ENCODE peak calls at places on chromosomes 3 and 15, in four cellular contexts. One of them, this sample, is unnamed.

GRCh38 chr3:8607285-8608040 is 37.1 kb downstream of the SSUH2 start:
- DNase-seq in GM12878: no peak
- DNase-seq in K562: peak
- DNase-seq in HepG2: peak
- DNase-seq in this sample: no peak

GRCh38 chr3:97823503-97824004 is 1.7 kb downstream of the CRYBG3 start:
- DNase-seq in K562: no peak
- DNase-seq in GM12878: no peak
- DNase-seq in HepG2: no peak
- DNase-seq in this sample: no peak

GRCh38 chr15:64503197-64503596 is 42.8 kb downstream of the ZNF609 start:
- DNase-seq in GM12878: no peak
- DNase-seq in HepG2: no peak
- DNase-seq in K562: no peak
- DNase-seq in this sample: no peak

GRCh38 chr3:137409584-137409983 is 354.5 kb upstream of the SOX14 start:
- DNase-seq in HepG2: no peak
- DNase-seq in GM12878: no peak
- DNase-seq in K562: no peak
- DNase-seq in this sample: no peak

GRCh38 chr15:25527118-25527517 is 88.3 kb upstream of the UBE3A start:
- DNase-seq in K562: no peak
- DNase-seq in HepG2: no peak
- DNase-seq in GM12878: no peak
- DNase-seq in this sample: no peak

GRCh38 chr3:127064391-127065137 is 81.6 kb downstream of the PLXNA1 start:
- DNase-seq in HepG2: no peak
- DNase-seq in GM12878: no peak
- DNase-seq in K562: peak
- DNase-seq in this sample: no peak

GRCh38 chr3:177284383-177284881 is 87.2 kb upstream of the TBL1XR1 start:
- DNase-seq in GM12878: no peak
- DNase-seq in K562: peak
- DNase-seq in HepG2: peak
- DNase-seq in this sample: peak

GRCh38 chr3:127760361-127760760 is 62.0 kb downstream of the MGLL start:
- DNase-seq in K562: no peak
- DNase-seq in HepG2: no peak
- DNase-seq in GM12878: no peak
- DNase-seq in this sample: no peak

GRCh38 chr3:170154084-170154483 is 27.4 kb downstream of the PHC3 start:
- DNase-seq in K562: no peak
- DNase-seq in GM12878: no peak
- DNase-seq in HepG2: no peak
- DNase-seq in this sample: no peak

GRCh38 chr3:18389108-18389733 is 35.9 kb downstream of the SATB1 start:
- DNase-seq in GM12878: no peak
- DNase-seq in K562: peak
- DNase-seq in HepG2: peak
- DNase-seq in this sample: peak

GRCh38 chr3:187165144-187165543 is 25.8 kb upstream of the RPL39L start:
- DNase-seq in K562: peak
- DNase-seq in GM12878: no peak
- DNase-seq in HepG2: peak
- DNase-seq in this sample: peak

GRCh38 chr3:42094128-42094527 is 3.0 kb downstream of the TRAK1 start:
- DNase-seq in HepG2: no peak
- DNase-seq in K562: no peak
- DNase-seq in GM12878: peak
- DNase-seq in this sample: no peak

GRCh38 chr3:54600441-54601204 is 327.2 kb downstream of the LRTM1 start:
- DNase-seq in HepG2: no peak
- DNase-seq in K562: no peak
- DNase-seq in GM12878: no peak
- DNase-seq in this sample: no peak

GRCh38 chr3:176570992-176571391 is 626.3 kb downstream of the TBL1XR1 start:
- DNase-seq in GM12878: no peak
- DNase-seq in HepG2: no peak
- DNase-seq in K562: no peak
- DNase-seq in this sample: no peak

GRCh38 chr3:149243540-149243939 is 21.9 kb upstream of the CP start:
- DNase-seq in HepG2: no peak
- DNase-seq in GM12878: no peak
- DNase-seq in K562: no peak
- DNase-seq in this sample: no peak

GRCh38 chr3:18127864-18128185 is 297.3 kb downstream of the SATB1 start:
- DNase-seq in K562: no peak
- DNase-seq in GM12878: no peak
- DNase-seq in HepG2: no peak
- DNase-seq in this sample: no peak

GRCh38 chr3:159840900-159841299 is 147.7 kb upstream of the IL12A start:
- DNase-seq in K562: no peak
- DNase-seq in GM12878: no peak
- DNase-seq in HepG2: no peak
- DNase-seq in this sample: no peak
- TF ChIP-seq FOXK2 in K562: no peak
- TF ChIP-seq FOXK2 in GM12878: no peak
- TF ChIP-seq FOXK2 in HepG2: no peak
- TF ChIP-seq FOXK2 in this sample: no peak

GRCh38 chr15:50106438-50106837 is 12.6 kb downstream of the ATP8B4 start:
- DNase-seq in GM12878: no peak
- DNase-seq in HepG2: no peak
- DNase-seq in K562: no peak
- DNase-seq in this sample: no peak
- TF ChIP-seq FOXK2 in GM12878: no peak
- TF ChIP-seq FOXK2 in HepG2: no peak
- TF ChIP-seq FOXK2 in K562: no peak
- TF ChIP-seq FOXK2 in this sample: no peak

DNA sequence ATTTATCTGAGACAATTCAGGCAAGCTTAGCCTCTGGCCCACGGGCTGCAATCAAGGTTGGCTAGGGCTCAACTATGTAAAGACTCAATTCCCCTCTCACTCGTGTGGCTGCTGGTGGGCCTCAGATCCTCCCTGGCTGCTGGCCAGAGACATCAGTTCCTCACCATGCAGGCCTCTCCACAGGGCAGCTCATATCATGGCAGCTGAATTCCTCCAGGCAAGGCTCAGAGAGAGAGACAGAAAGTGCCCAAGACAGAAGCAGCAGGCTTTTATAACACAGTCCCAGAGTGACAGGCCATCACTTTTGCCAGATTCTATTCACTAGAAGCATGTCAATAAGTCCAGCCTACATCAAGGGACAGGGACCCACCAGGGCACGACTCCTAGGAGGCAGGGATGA is 63.2 kb downstream of the XXYLT1 start:
- DNase-seq in K562: no peak
- DNase-seq in HepG2: no peak
- DNase-seq in GM12878: no peak
- DNase-seq in this sample: no peak
- TF ChIP-seq FOXK2 in K562: no peak
- TF ChIP-seq FOXK2 in HepG2: no peak
- TF ChIP-seq FOXK2 in GM12878: no peak
- TF ChIP-seq FOXK2 in this sample: no peak

GRCh38 chr3:184380210-184380626 is 364 bp downstream of the CHRD start:
- DNase-seq in HepG2: peak
- DNase-seq in K562: peak
- DNase-seq in GM12878: no peak
- DNase-seq in this sample: peak
- TF ChIP-seq FOXK2 in HepG2: no peak
- TF ChIP-seq FOXK2 in K562: no peak
- TF ChIP-seq FOXK2 in GM12878: no peak
- TF ChIP-seq FOXK2 in this sample: no peak

GRCh38 chr15:51799174-51799907 is 30.1 kb upstream of the TMOD3 start:
- DNase-seq in GM12878: no peak
- DNase-seq in HepG2: no peak
- DNase-seq in K562: no peak
- DNase-seq in this sample: no peak

GRCh38 chr15:51796777-51797474 is 32.5 kb upstream of the TMOD3 start:
- DNase-seq in K562: peak
- DNase-seq in GM12878: no peak
- DNase-seq in HepG2: peak
- DNase-seq in this sample: no peak

GRCh38 chr15:51801391-51801835 is 28.0 kb upstream of the TMOD3 start:
- DNase-seq in GM12878: no peak
- DNase-seq in K562: peak
- DNase-seq in HepG2: peak
- DNase-seq in this sample: peak

GRCh38 chr15:51799908-51800252 is 29.6 kb upstream of the TMOD3 start:
- DNase-seq in HepG2: no peak
- DNase-seq in GM12878: no peak
- DNase-seq in K562: no peak
- DNase-seq in this sample: no peak

DNA sequence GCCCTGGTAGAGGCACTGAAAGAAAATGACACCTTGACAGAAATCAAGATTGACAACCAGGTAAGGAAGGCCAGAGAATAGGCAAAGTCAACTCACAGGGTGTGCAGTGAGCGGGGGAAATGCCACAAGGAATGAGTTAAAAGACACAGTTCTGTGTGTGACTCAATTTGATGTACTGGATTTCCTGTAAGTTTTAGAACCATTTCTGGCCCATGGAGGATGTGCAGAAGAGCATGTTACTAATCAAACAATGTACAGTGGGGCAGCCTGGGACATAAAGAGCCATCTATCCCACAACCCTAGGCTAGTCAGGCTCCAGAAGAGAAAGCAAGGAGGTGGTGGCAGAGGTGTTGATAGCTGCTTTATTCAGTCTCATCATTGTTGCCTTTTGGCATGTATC is 31.2 kb upstream of the TMOD3 start:
- DNase-seq in HepG2: no peak
- DNase-seq in K562: no peak
- DNase-seq in GM12878: no peak
- DNase-seq in this sample: no peak
- TF ChIP-seq FOXK2 in HepG2: no peak
- TF ChIP-seq FOXK2 in K562: no peak
- TF ChIP-seq FOXK2 in GM12878: no peak
- TF ChIP-seq FOXK2 in this sample: no peak

DNA sequence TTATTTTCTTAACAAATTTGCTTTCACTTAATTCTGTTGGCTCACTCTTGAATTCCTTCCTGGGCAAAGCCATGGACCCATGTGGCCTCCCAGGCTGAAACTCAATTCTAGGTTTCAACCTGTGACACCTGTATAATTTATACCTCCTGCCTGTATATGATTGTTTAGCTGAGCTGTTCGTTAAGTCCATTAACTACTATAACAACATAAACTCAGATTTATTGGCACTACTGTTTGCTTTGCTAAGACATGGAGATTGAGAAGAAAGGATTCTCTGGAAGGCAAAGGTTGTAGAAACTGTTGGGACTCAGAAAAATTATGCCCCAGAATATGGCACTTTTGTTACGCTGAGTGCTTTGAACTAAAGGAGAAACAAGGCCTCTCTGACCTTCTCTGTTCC is 26.7 kb upstream of the CCDC50 start:
- DNase-seq in K562: no peak
- DNase-seq in HepG2: no peak
- DNase-seq in GM12878: no peak
- DNase-seq in this sample: no peak
- TF ChIP-seq FOXK2 in K562: no peak
- TF ChIP-seq FOXK2 in HepG2: no peak
- TF ChIP-seq FOXK2 in GM12878: no peak
- TF ChIP-seq FOXK2 in this sample: no peak

DNA sequence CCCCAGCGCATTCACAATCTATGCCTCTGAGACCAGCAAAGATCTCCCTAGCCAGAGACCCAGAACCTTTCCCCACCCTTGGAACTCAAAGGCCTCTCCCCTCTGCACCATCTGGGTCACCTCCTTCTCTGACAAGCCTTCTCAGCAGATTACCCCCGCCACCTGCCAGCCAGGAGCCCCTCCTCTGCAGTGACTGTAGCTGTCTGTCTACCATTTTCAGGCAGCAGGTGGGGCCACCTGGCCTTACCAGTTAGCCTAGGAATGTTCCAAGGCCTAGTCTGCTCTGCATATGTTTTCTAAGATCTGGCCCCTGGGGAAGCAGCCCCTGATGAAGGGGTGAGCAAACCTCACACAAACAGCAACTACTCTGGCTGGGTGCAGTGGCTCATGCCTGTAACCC is 2.4 kb downstream of the MYLK start:
- DNase-seq in GM12878: no peak
- DNase-seq in HepG2: no peak
- DNase-seq in K562: no peak
- DNase-seq in this sample: no peak
- TF ChIP-seq FOXK2 in GM12878: no peak
- TF ChIP-seq FOXK2 in HepG2: no peak
- TF ChIP-seq FOXK2 in K562: no peak
- TF ChIP-seq FOXK2 in this sample: no peak

GRCh38 chr15:41161736-41162135 is 45.7 kb upstream of the INO80 start:
- DNase-seq in GM12878: no peak
- DNase-seq in HepG2: no peak
- DNase-seq in K562: no peak
- DNase-seq in this sample: no peak
- TF ChIP-seq FOXK2 in GM12878: no peak
- TF ChIP-seq FOXK2 in HepG2: no peak
- TF ChIP-seq FOXK2 in K562: no peak
- TF ChIP-seq FOXK2 in this sample: no peak

GRCh38 chr15:51970981-51971352 is 611 bp downstream of the LEO1 start:
- DNase-seq in HepG2: no peak
- DNase-seq in K562: no peak
- DNase-seq in GM12878: no peak
- DNase-seq in this sample: no peak

GRCh38 chr15:51971353-51972133 is at the start of gene LEO1:
- DNase-seq in HepG2: peak
- DNase-seq in GM12878: peak
- DNase-seq in K562: peak
- DNase-seq in this sample: peak

GRCh38 chr15:51967583-51967982 is 4.0 kb downstream of the LEO1 start:
- DNase-seq in K562: no peak
- DNase-seq in HepG2: no peak
- DNase-seq in GM12878: no peak
- DNase-seq in this sample: no peak

GRCh38 chr15:51970132-51970817 is 1.3 kb downstream of the LEO1 start:
- DNase-seq in GM12878: no peak
- DNase-seq in HepG2: peak
- DNase-seq in K562: no peak
- DNase-seq in this sample: no peak

GRCh38 chr15:51969728-51970127 is 1.9 kb downstream of the LEO1 start:
- DNase-seq in HepG2: no peak
- DNase-seq in GM12878: no peak
- DNase-seq in K562: no peak
- DNase-seq in this sample: no peak
- TF ChIP-seq FOXK2 in HepG2: no peak
- TF ChIP-seq FOXK2 in GM12878: no peak
- TF ChIP-seq FOXK2 in K562: no peak
- TF ChIP-seq FOXK2 in this sample: no peak

This sample was measured in HEK293T.